ENCODE peak calls at places on chromosomes 2 and 18, in seven cellular contexts. One of them, this sample, is unnamed. For H3K4me1, the result is how much of the 10 kb centered on the place peaks cover.

GRCh38 chr2:147242445-147242844 is 602.4 kb upstream of the ACVR2A start:
- DNase-seq in PC-3: no peak
- DNase-seq in IMR-90: no peak
- DNase-seq in adrenal gland: no peak
- DNase-seq in fibroblast of lung: no peak
- DNase-seq in gastrocnemius medialis: no peak
- DNase-seq in right lobe of liver: no peak
- DNase-seq in this sample: no peak

GRCh38 chr2:9703085-9703641 is 72.4 kb upstream of the YWHAQ start:
- DNase-seq in right lobe of liver: no peak
- DNase-seq in IMR-90: peak
- DNase-seq in fibroblast of lung: peak
- DNase-seq in gastrocnemius medialis: peak
- DNase-seq in PC-3: peak
- DNase-seq in adrenal gland: no peak
- DNase-seq in this sample: peak

GRCh38 chr2:38794235-38794946 is 16.4 kb downstream of the GEMIN6 start:
- DNase-seq in fibroblast of lung: no peak
- DNase-seq in IMR-90: no peak
- DNase-seq in PC-3: no peak
- DNase-seq in adrenal gland: no peak
- DNase-seq in gastrocnemius medialis: no peak
- DNase-seq in right lobe of liver: no peak
- DNase-seq in this sample: no peak

GRCh38 chr2:58135861-58136260 is 89.3 kb downstream of the VRK2 start:
- DNase-seq in gastrocnemius medialis: no peak
- DNase-seq in IMR-90: peak
- DNase-seq in fibroblast of lung: peak
- DNase-seq in right lobe of liver: no peak
- DNase-seq in adrenal gland: no peak
- DNase-seq in PC-3: no peak
- DNase-seq in this sample: no peak

GRCh38 chr2:238425979-238426567 is 654 bp upstream of the ASB1 start:
- DNase-seq in right lobe of liver: no peak
- DNase-seq in IMR-90: peak
- DNase-seq in PC-3: no peak
- DNase-seq in fibroblast of lung: peak
- DNase-seq in adrenal gland: no peak
- DNase-seq in gastrocnemius medialis: no peak
- DNase-seq in this sample: no peak

GRCh38 chr2:128731994-128732650 is 413.5 kb upstream of the HS6ST1 start:
- DNase-seq in IMR-90: no peak
- DNase-seq in gastrocnemius medialis: no peak
- DNase-seq in PC-3: no peak
- DNase-seq in right lobe of liver: no peak
- DNase-seq in adrenal gland: no peak
- DNase-seq in fibroblast of lung: no peak
- DNase-seq in this sample: no peak

GRCh38 chr18:10135302-10135926 is 221.6 kb downstream of the VAPA start:
- DNase-seq in gastrocnemius medialis: no peak
- DNase-seq in IMR-90: no peak
- DNase-seq in fibroblast of lung: no peak
- DNase-seq in adrenal gland: no peak
- DNase-seq in right lobe of liver: no peak
- DNase-seq in PC-3: no peak
- DNase-seq in this sample: no peak

GRCh38 chr18:59540356-59540755 is 156.9 kb downstream of the CCBE1 start:
- DNase-seq in gastrocnemius medialis: no peak
- DNase-seq in IMR-90: no peak
- DNase-seq in right lobe of liver: no peak
- DNase-seq in adrenal gland: no peak
- DNase-seq in fibroblast of lung: no peak
- DNase-seq in PC-3: no peak
- DNase-seq in this sample: no peak

GRCh38 chr2:217142649-217143266 is 282.9 kb upstream of the TNP1 start:
- DNase-seq in adrenal gland: no peak
- DNase-seq in IMR-90: no peak
- DNase-seq in gastrocnemius medialis: no peak
- DNase-seq in right lobe of liver: peak
- DNase-seq in fibroblast of lung: no peak
- DNase-seq in PC-3: peak
- DNase-seq in this sample: no peak

GRCh38 chr18:33020877-33021276 is 248.1 kb upstream of the KLHL14 start:
- DNase-seq in right lobe of liver: no peak
- DNase-seq in adrenal gland: no peak
- DNase-seq in IMR-90: no peak
- DNase-seq in fibroblast of lung: no peak
- DNase-seq in gastrocnemius medialis: no peak
- DNase-seq in PC-3: no peak
- DNase-seq in this sample: no peak

DNA sequence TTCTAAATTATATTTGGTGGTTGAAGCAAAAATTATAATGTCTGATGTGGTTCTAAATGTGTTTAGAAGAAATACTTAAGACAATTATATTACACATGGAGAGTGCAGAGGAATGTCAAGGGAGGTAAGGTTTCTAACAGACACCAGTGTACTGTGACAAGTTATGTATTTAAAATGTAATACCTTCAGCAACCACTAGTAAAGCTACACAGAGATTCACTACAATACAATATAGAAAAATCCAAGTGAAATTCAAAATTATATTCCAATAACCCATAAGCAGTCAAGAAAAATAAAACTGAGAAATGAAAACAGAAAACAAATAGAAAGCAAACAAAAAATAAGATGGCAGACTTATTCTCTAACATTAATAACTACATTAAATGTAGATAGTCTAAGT is 249.5 kb upstream of the KLHL14 start:
- DNase-seq in fibroblast of lung: no peak
- DNase-seq in adrenal gland: no peak
- DNase-seq in gastrocnemius medialis: no peak
- DNase-seq in right lobe of liver: no peak
- DNase-seq in PC-3: no peak
- DNase-seq in IMR-90: no peak
- DNase-seq in this sample: no peak
- TF ChIP-seq CTCF in fibroblast of lung: no peak
- TF ChIP-seq CTCF in adrenal gland: no peak
- TF ChIP-seq CTCF in gastrocnemius medialis: no peak
- TF ChIP-seq CTCF in right lobe of liver: no peak
- TF ChIP-seq CTCF in PC-3: peak
- TF ChIP-seq CTCF in IMR-90: no peak
- TF ChIP-seq CTCF in this sample: no peak

GRCh38 chr2:102172749-102173148 is 14.1 kb upstream of the IL1RL2 start:
- DNase-seq in PC-3: no peak
- DNase-seq in fibroblast of lung: no peak
- DNase-seq in right lobe of liver: no peak
- DNase-seq in gastrocnemius medialis: no peak
- DNase-seq in IMR-90: no peak
- DNase-seq in adrenal gland: no peak
- DNase-seq in this sample: no peak
- H3K27ac ChIP-seq in PC-3: no peak
- H3K27ac ChIP-seq in fibroblast of lung: no peak
- H3K27ac ChIP-seq in right lobe of liver: no peak
- H3K27ac ChIP-seq in gastrocnemius medialis: no peak
- H3K27ac ChIP-seq in IMR-90: no peak
- H3K27ac ChIP-seq in adrenal gland: no peak
- H3K27ac ChIP-seq in this sample: no peak

GRCh38 chr2:70607121-70607551 is 53.5 kb upstream of the TGFA start:
- DNase-seq in IMR-90: no peak
- DNase-seq in fibroblast of lung: no peak
- DNase-seq in right lobe of liver: no peak
- DNase-seq in PC-3: no peak
- DNase-seq in gastrocnemius medialis: no peak
- DNase-seq in adrenal gland: no peak
- DNase-seq in this sample: no peak
- H3K4me1 ChIP-seq in IMR-90: under half
- H3K4me1 ChIP-seq in fibroblast of lung: under half
- H3K4me1 ChIP-seq in right lobe of liver: under half
- H3K4me1 ChIP-seq in PC-3: under half
- H3K4me1 ChIP-seq in gastrocnemius medialis: under half
- H3K4me1 ChIP-seq in adrenal gland: under half
- H3K4me1 ChIP-seq in this sample: under half

DNA sequence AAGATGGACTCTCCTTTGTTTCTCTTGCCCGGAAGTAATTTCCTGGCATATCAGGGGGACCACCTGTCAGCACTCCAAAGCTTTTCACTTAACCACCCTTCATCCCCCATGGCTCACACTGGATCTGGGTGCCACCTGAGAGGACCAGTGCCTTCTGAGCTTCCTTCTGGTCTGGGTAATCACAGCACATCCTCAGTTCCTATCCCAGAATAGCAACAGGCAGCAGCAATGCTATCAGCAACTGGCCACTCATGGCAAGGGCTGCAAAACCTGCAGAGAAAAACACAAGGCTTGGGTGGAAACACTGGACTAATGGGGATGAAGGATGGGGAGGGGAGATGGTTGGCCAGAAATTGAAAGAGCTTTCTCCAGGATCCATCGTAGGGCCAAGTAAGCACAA is 59.9 kb upstream of the STPG4 start:
- DNase-seq in gastrocnemius medialis: no peak
- DNase-seq in IMR-90: no peak
- DNase-seq in PC-3: no peak
- DNase-seq in adrenal gland: no peak
- DNase-seq in right lobe of liver: no peak
- DNase-seq in fibroblast of lung: no peak
- DNase-seq in this sample: no peak
- TF ChIP-seq CTCF in gastrocnemius medialis: no peak
- TF ChIP-seq CTCF in IMR-90: no peak
- TF ChIP-seq CTCF in PC-3: no peak
- TF ChIP-seq CTCF in adrenal gland: no peak
- TF ChIP-seq CTCF in right lobe of liver: no peak
- TF ChIP-seq CTCF in fibroblast of lung: no peak
- TF ChIP-seq CTCF in this sample: no peak

GRCh38 chr2:55864351-55865084 is 59.1 kb downstream of the EFEMP1 start:
- DNase-seq in PC-3: no peak
- DNase-seq in fibroblast of lung: no peak
- DNase-seq in adrenal gland: no peak
- DNase-seq in right lobe of liver: no peak
- DNase-seq in IMR-90: no peak
- DNase-seq in gastrocnemius medialis: no peak
- DNase-seq in this sample: no peak
- H3K27ac ChIP-seq in PC-3: no peak
- H3K27ac ChIP-seq in fibroblast of lung: peak
- H3K27ac ChIP-seq in adrenal gland: peak
- H3K27ac ChIP-seq in right lobe of liver: no peak
- H3K27ac ChIP-seq in IMR-90: peak
- H3K27ac ChIP-seq in gastrocnemius medialis: no peak
- H3K27ac ChIP-seq in this sample: peak

GRCh38 chr2:54787270-54787669 is 63.8 kb downstream of the EML6 start:
- DNase-seq in PC-3: no peak
- DNase-seq in right lobe of liver: no peak
- DNase-seq in IMR-90: no peak
- DNase-seq in adrenal gland: no peak
- DNase-seq in gastrocnemius medialis: no peak
- DNase-seq in fibroblast of lung: no peak
- DNase-seq in this sample: no peak
- H3K4me1 ChIP-seq in PC-3: under half
- H3K4me1 ChIP-seq in right lobe of liver: under half
- H3K4me1 ChIP-seq in IMR-90: under half
- H3K4me1 ChIP-seq in adrenal gland: under half
- H3K4me1 ChIP-seq in gastrocnemius medialis: under half
- H3K4me1 ChIP-seq in fibroblast of lung: under half
- H3K4me1 ChIP-seq in this sample: under half

GRCh38 chr18:35111086-35111485 is 69.9 kb downstream of the MAPRE2 start:
- DNase-seq in gastrocnemius medialis: no peak
- DNase-seq in adrenal gland: no peak
- DNase-seq in PC-3: no peak
- DNase-seq in right lobe of liver: no peak
- DNase-seq in IMR-90: no peak
- DNase-seq in fibroblast of lung: no peak
- DNase-seq in this sample: no peak
- TF ChIP-seq CTCF in gastrocnemius medialis: no peak
- TF ChIP-seq CTCF in adrenal gland: no peak
- TF ChIP-seq CTCF in PC-3: no peak
- TF ChIP-seq CTCF in right lobe of liver: no peak
- TF ChIP-seq CTCF in IMR-90: no peak
- TF ChIP-seq CTCF in fibroblast of lung: no peak
- TF ChIP-seq CTCF in this sample: no peak

GRCh38 chr2:70123051-70123828 is 36.0 kb downstream of the PCBP1 start:
- DNase-seq in PC-3: peak
- DNase-seq in IMR-90: peak
- DNase-seq in right lobe of liver: no peak
- DNase-seq in fibroblast of lung: peak
- DNase-seq in adrenal gland: peak
- DNase-seq in gastrocnemius medialis: peak
- DNase-seq in this sample: no peak

GRCh38 chr2:70127920-70128444 is 40.7 kb downstream of the PCBP1 start:
- DNase-seq in right lobe of liver: no peak
- DNase-seq in PC-3: no peak
- DNase-seq in IMR-90: no peak
- DNase-seq in gastrocnemius medialis: no peak
- DNase-seq in fibroblast of lung: no peak
- DNase-seq in adrenal gland: no peak
- DNase-seq in this sample: no peak

GRCh38 chr2:70124983-70125480 is 37.8 kb downstream of the PCBP1 start:
- DNase-seq in fibroblast of lung: peak
- DNase-seq in adrenal gland: peak
- DNase-seq in gastrocnemius medialis: peak
- DNase-seq in right lobe of liver: peak
- DNase-seq in IMR-90: peak
- DNase-seq in PC-3: peak
- DNase-seq in this sample: peak

GRCh38 chr2:70123829-70124117 is 36.5 kb downstream of the PCBP1 start:
- DNase-seq in IMR-90: no peak
- DNase-seq in fibroblast of lung: no peak
- DNase-seq in gastrocnemius medialis: no peak
- DNase-seq in PC-3: no peak
- DNase-seq in adrenal gland: no peak
- DNase-seq in right lobe of liver: no peak
- DNase-seq in this sample: no peak

DNA sequence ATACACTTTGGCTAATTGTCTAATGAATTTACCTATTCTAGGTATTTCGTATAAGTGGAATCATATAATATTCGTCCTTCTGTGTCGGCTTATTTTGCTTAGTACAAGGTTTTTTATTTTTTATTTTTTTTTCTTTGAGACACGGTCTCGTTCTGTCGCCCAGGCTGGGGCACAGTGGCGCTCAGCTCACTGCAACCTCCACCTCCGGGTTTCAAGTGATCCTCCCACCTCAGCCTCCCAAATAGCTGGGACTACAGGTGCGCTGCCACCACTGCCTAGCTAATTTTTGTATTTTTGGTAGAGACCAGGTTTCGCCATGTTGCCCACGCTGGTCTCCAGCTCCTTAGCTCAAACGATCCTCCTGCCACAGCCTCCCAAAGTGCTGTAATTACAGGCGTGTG is 38.2 kb downstream of the PCBP1 start:
- DNase-seq in gastrocnemius medialis: no peak
- DNase-seq in right lobe of liver: no peak
- DNase-seq in IMR-90: no peak
- DNase-seq in PC-3: no peak
- DNase-seq in adrenal gland: no peak
- DNase-seq in fibroblast of lung: no peak
- DNase-seq in this sample: no peak
- H3K27ac ChIP-seq in gastrocnemius medialis: peak
- H3K27ac ChIP-seq in right lobe of liver: peak
- H3K27ac ChIP-seq in IMR-90: peak
- H3K27ac ChIP-seq in PC-3: peak
- H3K27ac ChIP-seq in adrenal gland: peak
- H3K27ac ChIP-seq in fibroblast of lung: peak
- H3K27ac ChIP-seq in this sample: peak

This sample was measured in lower lobe of right lung.